ENCODE peak calls at places on chromosomes 16 and 17, in eight cellular contexts. P is HCT116, C is neural progenitor cell, F is MM.1S, W is GM23338, O is hepatocyte, Y is SK-N-SH, E is PC-3. G is an unnamed sample.

GRCh38 chr16:83501481-83501880 is 306.3 kb upstream of the HSBP1 start:
- DNase-seq in F (no peak), E (no peak), W (no peak), Y (no peak), C (no peak), O (no peak), P (no peak), G (no peak)

GRCh38 chr16:23524886-23525285 is 14.6 kb upstream of the GGA2 start:
- DNase-seq in E (no peak), C (no peak), P (no peak), O (no peak), W (no peak), F (no peak), Y (no peak), G (no peak)

GRCh38 chr17:17196776-17197175 is 9.4 kb downstream of the PLD6 start:
- DNase-seq in O (no peak), Y (no peak), P (no peak), F (no peak), E (peak; percentile 55), C (no peak), W (no peak), G (no peak)

GRCh38 chr17:4786111-4786491 is at the start of gene VMO1:
- DNase-seq in P (no peak), W (peak; percentile 27), Y (peak; percentile 73), F (no peak), C (peak; percentile 45), O (no peak), E (peak; percentile 32), G (no peak)

GRCh38 chr16:11800385-11800718 is 3.3 kb upstream of the ZC3H7A start:
- DNase-seq in W (no peak), F (no peak), Y (no peak), E (no peak), O (no peak), C (no peak), P (no peak), G (no peak)

GRCh38 chr17:81672504-81672903 is 6.0 kb downstream of the CCDC137 start:
- DNase-seq in Y (no peak), F (no peak), O (no peak), W (no peak), P (no peak), C (no peak), E (no peak), G (no peak)

GRCh38 chr16:50067290-50067853 is 1.6 kb downstream of the HEATR3 start:
- DNase-seq in Y (peak; percentile 53), F (peak; percentile 53), W (peak; percentile 47), C (peak; percentile 53), P (peak; percentile 22), E (peak; percentile 36), O (peak; percentile 53), G (peak; percentile 71)

GRCh38 chr16:66511615-66512500 is 38.1 kb downstream of the TK2 start:
- DNase-seq in F (no peak), P (peak; percentile 43), O (no peak), W (peak; percentile 75), E (peak; percentile 90), C (peak; percentile 33), Y (no peak), G (peak; percentile 35)

GRCh38 chr17:64309021-64309420 is 46.0 kb upstream of the TEX2 start:
- DNase-seq in Y (no peak), C (no peak), E (no peak), O (no peak), W (no peak), P (no peak), F (no peak), G (no peak)

GRCh38 chr17:42612013-42612412 is 2.5 kb downstream of the TUBG1 start:
- DNase-seq in F (no peak), E (no peak), P (no peak), C (no peak), Y (no peak), W (no peak), O (no peak), G (no peak)

GRCh38 chr17:42603318-42603717 is 5.9 kb downstream of the RETREG3 start:
- DNase-seq in W (no peak), C (no peak), P (no peak), E (no peak), Y (no peak), F (no peak), O (no peak), G (peak; percentile 41)

GRCh38 chr17:42608692-42609181 is 437 bp downstream of the RETREG3 start:
- DNase-seq in P (no peak), F (peak; percentile 34), W (peak; percentile 58), Y (no peak), C (peak; percentile 29), E (no peak), O (peak; percentile 28), G (peak; percentile 55)

GRCh38 chr17:42613699-42614295 is 4.3 kb downstream of the TUBG1 start:
- DNase-seq in Y (no peak), P (no peak), E (no peak), C (no peak), W (no peak), O (no peak), F (no peak), G (no peak)

DNA sequence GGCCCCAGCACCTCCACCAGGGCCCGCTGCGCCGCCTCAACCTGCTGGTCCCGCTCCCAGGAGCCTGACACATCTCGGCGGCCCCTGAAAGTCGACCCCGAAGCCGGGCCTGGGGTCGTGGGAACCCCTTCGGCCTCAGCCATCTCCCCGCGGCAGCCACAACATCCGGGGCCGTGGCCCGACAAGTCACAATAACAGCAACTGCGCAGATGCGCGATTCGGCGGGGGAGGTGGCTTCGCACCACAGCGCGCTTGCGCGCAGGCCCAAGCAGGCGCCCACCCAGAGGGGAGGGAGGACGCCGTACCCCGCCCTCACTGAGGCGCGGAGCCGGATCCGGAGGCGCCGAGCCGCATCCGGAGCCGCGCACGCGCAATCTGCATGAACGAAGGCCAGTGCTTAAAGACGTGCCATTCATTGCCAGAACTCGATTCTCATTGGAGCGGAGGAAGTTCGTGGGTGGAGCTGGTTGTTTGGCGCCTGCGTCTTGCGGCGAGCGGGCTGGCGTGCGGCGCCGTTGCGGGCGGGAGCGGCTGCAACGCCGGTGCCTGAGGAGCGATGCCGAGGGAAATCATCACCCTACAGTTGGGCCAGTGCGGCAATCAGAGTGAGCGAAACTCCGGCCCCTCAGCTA is at the start of the genes RETREG3 and TUBG1:
- DNase-seq in W (peak; percentile 99), Y (peak; percentile 100), P (peak; percentile 98), F (peak; percentile 99), O (peak; percentile 100), C (peak; percentile 100), E (peak; percentile 97), G (peak; percentile 99)
- TF ChIP-seq CTCF in W (no peak), Y (peak; percentile 43), P (no peak), F (peak; percentile 43), O (peak; percentile 38), C (peak; percentile 46), E (no peak), G (no peak)

DNA sequence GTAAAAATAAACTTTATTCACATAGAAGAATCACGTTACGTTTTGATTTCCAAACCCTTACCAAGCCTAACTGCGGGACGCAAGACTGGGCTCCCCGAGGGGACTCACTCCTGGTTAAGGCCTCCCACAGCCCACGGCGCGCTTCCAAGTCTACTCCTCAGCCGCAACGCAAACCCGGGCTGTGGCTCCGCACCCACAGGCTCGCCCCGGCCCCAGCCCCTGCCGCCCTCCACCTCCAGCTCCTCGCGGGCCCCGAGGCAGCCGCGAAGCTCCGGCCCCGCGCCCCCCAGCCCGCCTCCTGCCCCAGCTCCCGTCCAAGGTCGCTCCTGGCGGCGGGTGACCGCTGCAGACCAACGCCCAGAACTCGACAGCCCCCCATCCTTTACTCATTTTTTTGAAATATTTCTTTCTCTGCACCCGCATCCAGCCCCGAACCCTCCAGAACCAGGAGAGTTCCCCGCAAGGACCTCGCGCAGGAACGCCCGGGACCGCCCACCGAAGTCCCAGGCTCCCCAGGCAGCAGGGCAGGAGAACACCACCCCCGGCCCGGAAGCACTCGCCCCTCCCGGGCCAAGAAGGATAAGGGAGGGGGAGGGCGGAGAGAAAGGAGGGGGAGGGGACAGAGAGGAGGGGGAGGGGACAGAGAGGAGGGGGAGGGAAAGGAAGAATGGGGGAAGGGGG is 918 bp downstream of the USP22 start:
- DNase-seq in F (peak; percentile 75), O (peak; percentile 91), C (peak; percentile 87), E (peak; percentile 72), P (peak; percentile 48), Y (peak; percentile 90), W (peak; percentile 89), G (peak; percentile 84)
- TF ChIP-seq EZH2phosphoT487 in F (no peak), O (no peak), C (no peak), E (no peak), P (no peak), Y (no peak), W (no peak), G (no peak)

DNA sequence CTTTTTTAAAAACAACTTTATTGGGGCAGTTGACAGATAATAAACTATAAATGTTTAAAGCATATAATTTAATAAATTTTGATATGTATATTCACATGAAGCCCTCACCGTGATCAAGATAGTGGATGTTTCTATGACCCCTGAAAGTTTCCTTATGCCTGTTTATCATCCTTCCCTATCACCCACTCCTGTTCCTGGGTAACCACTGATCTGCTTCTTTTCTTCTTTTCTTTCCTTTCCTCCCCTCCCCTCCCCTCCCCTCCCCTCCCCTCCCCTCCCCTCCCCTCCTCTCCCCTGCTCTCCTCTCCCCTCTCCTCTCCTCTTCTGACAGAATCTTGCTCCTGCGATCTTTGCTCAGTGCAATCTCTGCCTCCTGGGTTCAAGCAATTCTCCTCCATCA is 193.7 kb upstream of the CDH13 start:
- DNase-seq in F (no peak), O (no peak), Y (no peak), W (no peak), E (no peak), P (no peak), C (no peak), G (no peak)
- H3K27ac ChIP-seq in F (no peak overlapping the region), O (no peak overlapping the region), Y (no peak overlapping the region), W (no peak overlapping the region), E (no peak overlapping the region), P (no peak overlapping the region), C (no peak overlapping the region), G (no peak overlapping the region)

GRCh38 chr17:32798938-32799337 is 78.0 kb downstream of the MYO1D start:
- DNase-seq in O (no peak), C (no peak), E (no peak), Y (no peak), P (no peak), F (no peak), W (no peak), G (no peak)
- TF ChIP-seq CTCF in O (no peak), C (no peak), E (no peak), Y (no peak), P (no peak), F (no peak), W (no peak), G (no peak)

GRCh38 chr16:73041644-73042043 is 6.3 kb downstream of the ZFHX3 start:
- DNase-seq in Y (no peak), W (no peak), F (no peak), E (no peak), C (no peak), O (no peak), P (no peak), G (no peak)
- TF ChIP-seq EZH2phosphoT487 in Y (no peak), W (no peak), F (no peak), E (no peak), C (no peak), O (no peak), P (no peak), G (no peak)